ENCODE peak calls at places on chromosomes 2 and 18, in four cellular contexts. M, Z, T and S are unnamed samples.

GRCh38 chr2:231667497-231667896 is 40.8 kb upstream of the PTMA start:
- DNase-seq in M (no peak), Z (no peak), T (peak), S (no peak)

GRCh38 chr2:1505031-1505441 is 91.8 kb downstream of the TPO start:
- DNase-seq in M (no peak), Z (no peak), T (no peak), S (no peak)

GRCh38 chr18:27688581-27688980 is 488.3 kb downstream of the CDH2 start:
- DNase-seq in M (no peak), Z (no peak), T (no peak), S (no peak)

GRCh38 chr2:194383404-194383803 is 1273.6 kb upstream of the SLC39A10 start:
- DNase-seq in M (no peak), Z (no peak), T (no peak), S (no peak)

GRCh38 chr2:158644139-158644538 is 151.0 kb upstream of the DAPL1 start:
- DNase-seq in M (no peak), Z (peak), T (no peak), S (no peak)

GRCh38 chr2:42001696-42002331 is 46.0 kb upstream of the PKDCC start:
- DNase-seq in M (no peak), Z (no peak), T (no peak), S (no peak)

GRCh38 chr2:114543106-114543806 is 100.8 kb downstream of the DPP10 start:
- DNase-seq in M (no peak), Z (no peak), T (no peak), S (peak)

GRCh38 chr2:129231924-129232323 is 747.5 kb upstream of the RAB6C start:
- DNase-seq in M (no peak), Z (no peak), T (no peak), S (no peak)